ENCODE peak calls at places on chromosomes 6 and 20, in eight cellular contexts. One of them, this sample, is unnamed.

GRCh38 chr6:45741437-45742166 is 274.1 kb downstream of the CLIC5 start:
- DNase-seq in cardiac fibroblast: peak; percentile 53
- DNase-seq in AG09309: no peak
- DNase-seq in BJ: peak; percentile 65
- DNase-seq in left ventricle myocardium inferior: no peak
- DNase-seq in mammary epithelial cell: no peak
- DNase-seq in HCT116: no peak
- DNase-seq in lower leg skin: no peak
- DNase-seq in this sample: no peak

GRCh38 chr6:110946498-110946897 is 12.0 kb upstream of the GTF3C6 start:
- DNase-seq in cardiac fibroblast: no peak
- DNase-seq in AG09309: no peak
- DNase-seq in BJ: no peak
- DNase-seq in left ventricle myocardium inferior: no peak
- DNase-seq in mammary epithelial cell: peak; percentile 75
- DNase-seq in HCT116: no peak
- DNase-seq in lower leg skin: no peak
- DNase-seq in this sample: no peak

GRCh38 chr6:170298688-170299087 is 7.8 kb upstream of the DLL1 start:
- DNase-seq in cardiac fibroblast: no peak
- DNase-seq in AG09309: no peak
- DNase-seq in BJ: no peak
- DNase-seq in left ventricle myocardium inferior: no peak
- DNase-seq in mammary epithelial cell: no peak
- DNase-seq in HCT116: no peak
- DNase-seq in lower leg skin: no peak
- DNase-seq in this sample: no peak

GRCh38 chr20:63315240-63315981 is 22.4 kb downstream of the COL20A1 start:
- DNase-seq in cardiac fibroblast: no peak
- DNase-seq in AG09309: no peak
- DNase-seq in BJ: no peak
- DNase-seq in left ventricle myocardium inferior: no peak
- DNase-seq in mammary epithelial cell: no peak
- DNase-seq in HCT116: no peak
- DNase-seq in lower leg skin: no peak
- DNase-seq in this sample: no peak

GRCh38 chr6:45566882-45567281 is 189.1 kb upstream of the SUPT3H start:
- DNase-seq in cardiac fibroblast: peak; percentile 41
- DNase-seq in AG09309: no peak
- DNase-seq in BJ: no peak
- DNase-seq in left ventricle myocardium inferior: no peak
- DNase-seq in mammary epithelial cell: peak; percentile 63
- DNase-seq in HCT116: peak; percentile 63
- DNase-seq in lower leg skin: no peak
- DNase-seq in this sample: no peak

GRCh38 chr20:31747640-31748039 is 8.6 kb downstream of the TPX2 start:
- DNase-seq in cardiac fibroblast: peak; percentile 83
- DNase-seq in AG09309: no peak
- DNase-seq in BJ: no peak
- DNase-seq in left ventricle myocardium inferior: no peak
- DNase-seq in mammary epithelial cell: no peak
- DNase-seq in HCT116: no peak
- DNase-seq in lower leg skin: no peak
- DNase-seq in this sample: no peak

GRCh38 chr6:15372932-15373331 is 127.1 kb downstream of the JARID2 start:
- DNase-seq in cardiac fibroblast: no peak
- DNase-seq in AG09309: no peak
- DNase-seq in BJ: no peak
- DNase-seq in left ventricle myocardium inferior: no peak
- DNase-seq in mammary epithelial cell: no peak
- DNase-seq in HCT116: no peak
- DNase-seq in lower leg skin: no peak
- DNase-seq in this sample: no peak

GRCh38 chr20:56005389-56005715 is at the start of gene CBLN4:
- DNase-seq in cardiac fibroblast: no peak
- DNase-seq in AG09309: no peak
- DNase-seq in BJ: no peak
- DNase-seq in left ventricle myocardium inferior: no peak
- DNase-seq in mammary epithelial cell: no peak
- DNase-seq in HCT116: no peak
- DNase-seq in lower leg skin: no peak
- DNase-seq in this sample: no peak

GRCh38 chr6:116419069-116419468 is 42.1 kb upstream of the CALHM6 start:
- DNase-seq in cardiac fibroblast: no peak
- DNase-seq in AG09309: no peak
- DNase-seq in BJ: no peak
- DNase-seq in left ventricle myocardium inferior: no peak
- DNase-seq in mammary epithelial cell: peak; percentile 53
- DNase-seq in HCT116: no peak
- DNase-seq in lower leg skin: no peak
- DNase-seq in this sample: no peak

GRCh38 chr20:26315054-26315453 is 618.4 kb upstream of the ZNF337 start:
- DNase-seq in cardiac fibroblast: no peak
- DNase-seq in AG09309: no peak
- DNase-seq in BJ: no peak
- DNase-seq in left ventricle myocardium inferior: no peak
- DNase-seq in mammary epithelial cell: no peak
- DNase-seq in HCT116: no peak
- DNase-seq in lower leg skin: no peak
- DNase-seq in this sample: no peak

GRCh38 chr6:145603424-145603833 is 131.9 kb downstream of the EPM2A start:
- DNase-seq in cardiac fibroblast: no peak
- DNase-seq in AG09309: no peak
- DNase-seq in BJ: no peak
- DNase-seq in left ventricle myocardium inferior: no peak
- DNase-seq in mammary epithelial cell: no peak
- DNase-seq in HCT116: no peak
- DNase-seq in lower leg skin: no peak
- DNase-seq in this sample: no peak

GRCh38 chr6:16777794-16778193 is 16.5 kb upstream of the ATXN1 start:
- DNase-seq in cardiac fibroblast: no peak
- DNase-seq in AG09309: no peak
- DNase-seq in BJ: no peak
- DNase-seq in left ventricle myocardium inferior: no peak
- DNase-seq in mammary epithelial cell: no peak
- DNase-seq in HCT116: no peak
- DNase-seq in lower leg skin: no peak
- DNase-seq in this sample: no peak

GRCh38 chr20:31693987-31694661 is 28.5 kb downstream of the BCL2L1 start:
- DNase-seq in cardiac fibroblast: no peak
- DNase-seq in AG09309: no peak
- DNase-seq in BJ: no peak
- DNase-seq in left ventricle myocardium inferior: no peak
- DNase-seq in mammary epithelial cell: no peak
- DNase-seq in HCT116: no peak
- DNase-seq in lower leg skin: no peak
- DNase-seq in this sample: no peak

DNA sequence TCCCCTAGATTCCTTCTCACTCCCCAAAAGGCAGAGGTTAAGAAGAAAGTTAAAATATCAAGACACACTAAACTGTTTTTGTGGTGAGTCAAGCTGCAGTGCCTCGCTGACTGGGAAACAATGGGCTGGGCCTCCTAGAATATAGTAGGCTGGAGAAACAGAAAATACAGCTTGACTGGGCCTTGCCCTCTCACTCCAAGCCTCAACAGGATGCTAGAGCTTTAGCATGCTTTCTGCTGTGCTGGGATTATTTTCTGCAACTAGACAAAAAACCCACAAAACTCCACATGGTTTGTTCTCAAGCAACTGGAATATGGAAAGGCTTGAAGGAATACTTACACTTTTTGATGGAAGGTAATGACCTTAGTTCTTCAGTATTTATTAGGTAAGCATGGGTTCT is 27.9 kb downstream of the FOXO3 start:
- DNase-seq in cardiac fibroblast: peak; percentile 68
- DNase-seq in AG09309: no peak
- DNase-seq in BJ: no peak
- DNase-seq in left ventricle myocardium inferior: no peak
- DNase-seq in mammary epithelial cell: peak; percentile 54
- DNase-seq in HCT116: no peak
- DNase-seq in lower leg skin: no peak
- DNase-seq in this sample: no peak
- H3K4me3 ChIP-seq in cardiac fibroblast: no peak overlapping the region
- H3K4me3 ChIP-seq in AG09309: no peak overlapping the region
- H3K4me3 ChIP-seq in BJ: no peak overlapping the region
- H3K4me3 ChIP-seq in left ventricle myocardium inferior: peak overlapping the region; percentile 44
- H3K4me3 ChIP-seq in mammary epithelial cell: no peak overlapping the region
- H3K4me3 ChIP-seq in HCT116: no peak overlapping the region
- H3K4me3 ChIP-seq in lower leg skin: no peak overlapping the region
- H3K4me3 ChIP-seq in this sample: no peak overlapping the region

DNA sequence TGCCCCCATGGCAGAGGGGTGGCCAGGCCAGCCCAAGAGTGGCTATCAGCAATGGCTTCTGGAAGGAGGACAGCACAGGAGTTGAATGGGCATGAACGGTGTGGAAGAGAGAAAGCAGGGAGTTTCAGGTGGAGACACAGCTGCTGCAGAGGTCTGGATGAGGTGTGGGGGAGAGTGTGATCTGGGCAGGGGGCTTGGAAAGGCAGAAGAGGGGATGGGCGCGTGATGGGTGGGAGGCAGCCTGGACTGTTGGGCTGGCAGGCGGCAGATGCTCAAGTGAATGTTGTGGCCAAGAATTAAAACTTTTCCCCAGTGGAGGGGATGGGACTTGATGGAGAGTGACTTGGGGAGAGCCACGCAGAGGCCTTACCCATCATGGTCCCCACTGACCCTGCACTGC is 46.5 kb downstream of the TOX2 start:
- DNase-seq in cardiac fibroblast: no peak
- DNase-seq in AG09309: no peak
- DNase-seq in BJ: no peak
- DNase-seq in left ventricle myocardium inferior: no peak
- DNase-seq in mammary epithelial cell: no peak
- DNase-seq in HCT116: no peak
- DNase-seq in lower leg skin: peak; percentile 18
- DNase-seq in this sample: no peak
- TF ChIP-seq CTCF in cardiac fibroblast: no peak
- TF ChIP-seq CTCF in AG09309: no peak
- TF ChIP-seq CTCF in BJ: no peak
- TF ChIP-seq CTCF in left ventricle myocardium inferior: no peak
- TF ChIP-seq CTCF in mammary epithelial cell: no peak
- TF ChIP-seq CTCF in HCT116: no peak
- TF ChIP-seq CTCF in lower leg skin: no peak
- TF ChIP-seq CTCF in this sample: no peak

DNA sequence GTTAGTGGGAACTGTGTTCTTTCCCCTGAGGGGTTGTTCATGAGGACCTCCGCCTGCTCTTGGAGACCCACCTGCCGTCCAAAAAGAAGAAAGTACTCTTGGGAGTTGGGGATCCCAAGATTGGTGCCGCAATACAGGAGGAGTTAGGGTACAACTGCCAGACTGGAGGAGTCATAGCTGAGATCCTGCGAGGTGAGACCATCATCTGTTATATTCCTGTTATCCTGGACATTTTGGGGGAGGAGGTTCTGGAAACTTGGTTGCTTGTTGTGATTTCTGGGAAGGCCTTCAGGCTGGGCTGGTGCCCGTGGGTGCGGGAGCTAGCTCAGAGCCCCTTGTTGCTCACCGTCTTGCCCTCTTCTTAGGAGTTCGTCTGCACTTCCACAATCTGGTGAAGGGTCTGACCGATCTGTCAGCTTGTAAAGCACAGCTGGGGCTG is 2.0 kb downstream of the NOP56 start:
- DNase-seq in cardiac fibroblast: no peak
- DNase-seq in AG09309: no peak
- DNase-seq in BJ: no peak
- DNase-seq in left ventricle myocardium inferior: no peak
- DNase-seq in mammary epithelial cell: no peak
- DNase-seq in HCT116: no peak
- DNase-seq in lower leg skin: peak; percentile 26
- DNase-seq in this sample: no peak
- H3K4me3 ChIP-seq in cardiac fibroblast: peak overlapping the region; percentile 99
- H3K4me3 ChIP-seq in AG09309: peak overlapping the region; percentile 82
- H3K4me3 ChIP-seq in BJ: no peak overlapping the region
- H3K4me3 ChIP-seq in left ventricle myocardium inferior: peak overlapping the region; percentile 95
- H3K4me3 ChIP-seq in mammary epithelial cell: peak overlapping the region; percentile 66
- H3K4me3 ChIP-seq in HCT116: peak overlapping the region; percentile 98
- H3K4me3 ChIP-seq in lower leg skin: no peak overlapping the region
- H3K4me3 ChIP-seq in this sample: peak overlapping the region; percentile 89

GRCh38 chr20:4046311-4046924 is 31.1 kb upstream of the RNF24 start:
- DNase-seq in cardiac fibroblast: no peak
- DNase-seq in AG09309: no peak
- DNase-seq in BJ: no peak
- DNase-seq in left ventricle myocardium inferior: no peak
- DNase-seq in mammary epithelial cell: no peak
- DNase-seq in HCT116: no peak
- DNase-seq in lower leg skin: no peak
- DNase-seq in this sample: no peak

GRCh38 chr20:4045082-4045481 is 29.7 kb upstream of the RNF24 start:
- DNase-seq in cardiac fibroblast: no peak
- DNase-seq in AG09309: no peak
- DNase-seq in BJ: no peak
- DNase-seq in left ventricle myocardium inferior: no peak
- DNase-seq in mammary epithelial cell: no peak
- DNase-seq in HCT116: no peak
- DNase-seq in lower leg skin: no peak
- DNase-seq in this sample: no peak

GRCh38 chr20:4045741-4046140 is 30.4 kb upstream of the RNF24 start:
- DNase-seq in cardiac fibroblast: no peak
- DNase-seq in AG09309: no peak
- DNase-seq in BJ: no peak
- DNase-seq in left ventricle myocardium inferior: no peak
- DNase-seq in mammary epithelial cell: peak; percentile 53
- DNase-seq in HCT116: no peak
- DNase-seq in lower leg skin: no peak
- DNase-seq in this sample: no peak

GRCh38 chr20:4046926-4047325 is 31.6 kb upstream of the RNF24 start:
- DNase-seq in cardiac fibroblast: no peak
- DNase-seq in AG09309: no peak
- DNase-seq in BJ: no peak
- DNase-seq in left ventricle myocardium inferior: no peak
- DNase-seq in mammary epithelial cell: no peak
- DNase-seq in HCT116: no peak
- DNase-seq in lower leg skin: no peak
- DNase-seq in this sample: no peak

GRCh38 chr20:4047614-4048013 is 32.3 kb upstream of the RNF24 start:
- DNase-seq in cardiac fibroblast: no peak
- DNase-seq in AG09309: no peak
- DNase-seq in BJ: no peak
- DNase-seq in left ventricle myocardium inferior: no peak
- DNase-seq in mammary epithelial cell: no peak
- DNase-seq in HCT116: no peak
- DNase-seq in lower leg skin: no peak
- DNase-seq in this sample: no peak
- TF ChIP-seq CTCF in cardiac fibroblast: no peak
- TF ChIP-seq CTCF in AG09309: no peak
- TF ChIP-seq CTCF in BJ: no peak
- TF ChIP-seq CTCF in left ventricle myocardium inferior: no peak
- TF ChIP-seq CTCF in mammary epithelial cell: no peak
- TF ChIP-seq CTCF in HCT116: no peak
- TF ChIP-seq CTCF in lower leg skin: no peak
- TF ChIP-seq CTCF in this sample: no peak

GRCh38 chr6:123226398-123226797 is 230.4 kb downstream of the CLVS2 start:
- DNase-seq in cardiac fibroblast: no peak
- DNase-seq in AG09309: no peak
- DNase-seq in BJ: no peak
- DNase-seq in left ventricle myocardium inferior: no peak
- DNase-seq in mammary epithelial cell: no peak
- DNase-seq in HCT116: no peak
- DNase-seq in lower leg skin: no peak
- DNase-seq in this sample: no peak
- H3K4me3 ChIP-seq in cardiac fibroblast: no peak overlapping the region
- H3K4me3 ChIP-seq in AG09309: no peak overlapping the region
- H3K4me3 ChIP-seq in BJ: no peak overlapping the region
- H3K4me3 ChIP-seq in left ventricle myocardium inferior: no peak overlapping the region
- H3K4me3 ChIP-seq in mammary epithelial cell: no peak overlapping the region
- H3K4me3 ChIP-seq in HCT116: no peak overlapping the region
- H3K4me3 ChIP-seq in lower leg skin: no peak overlapping the region
- H3K4me3 ChIP-seq in this sample: no peak overlapping the region

GRCh38 chr6:21527731-21528130 is 65.8 kb upstream of the SOX4 start:
- DNase-seq in cardiac fibroblast: no peak
- DNase-seq in AG09309: no peak
- DNase-seq in BJ: no peak
- DNase-seq in left ventricle myocardium inferior: no peak
- DNase-seq in mammary epithelial cell: no peak
- DNase-seq in HCT116: no peak
- DNase-seq in lower leg skin: no peak
- DNase-seq in this sample: no peak
- TF ChIP-seq CTCF in cardiac fibroblast: no peak
- TF ChIP-seq CTCF in AG09309: no peak
- TF ChIP-seq CTCF in BJ: no peak
- TF ChIP-seq CTCF in left ventricle myocardium inferior: no peak
- TF ChIP-seq CTCF in mammary epithelial cell: no peak
- TF ChIP-seq CTCF in HCT116: no peak
- TF ChIP-seq CTCF in lower leg skin: no peak
- TF ChIP-seq CTCF in this sample: no peak

This sample was measured in LNCaP clone FGC.